ENCODE peak calls at places on chromosomes 11 and 22, in four cellular contexts. T is HepG2, Q is GM12878, N is K562. I is an unnamed sample.

GRCh38 chr11:92667446-92668165 is 301.8 kb upstream of the MTNR1B start:
- DNase-seq in Q (no peak), T (no peak), N (no peak), I (peak; percentile 13)

GRCh38 chr11:126628790-126629621 is 273.5 kb downstream of the ST3GAL4 start:
- DNase-seq in Q (no peak), T (no peak), N (no peak), I (no peak)

GRCh38 chr11:108697872-108698473 is 33.1 kb downstream of the DDX10 start:
- DNase-seq in N (peak; percentile 58), Q (peak; percentile 49), T (peak; percentile 54), I (peak; percentile 27)

GRCh38 chr11:20065040-20065805 is 95.1 kb downstream of the DBX1 start:
- DNase-seq in T (no peak), Q (no peak), N (no peak), I (no peak)

GRCh38 chr11:66101055-66101454 is 31.0 kb downstream of the PACS1 start:
- DNase-seq in T (no peak), Q (no peak), N (no peak), I (no peak)

GRCh38 chr11:41398175-41398574 is 61.3 kb downstream of the LRRC4C start:
- DNase-seq in T (no peak), N (no peak), Q (no peak), I (no peak)

GRCh38 chr11:13297917-13298356 is 20.3 kb downstream of the BMAL1 start:
- DNase-seq in T (peak; percentile 30), N (no peak), Q (no peak), I (no peak)

GRCh38 chr11:87020764-87021365 is 16.9 kb upstream of the TMEM135 start:
- DNase-seq in N (no peak), Q (no peak), T (no peak), I (no peak)

GRCh38 chr22:45612451-45612901 is 59.2 kb upstream of the ATXN10 start:
- DNase-seq in Q (no peak), T (no peak), N (no peak), I (no peak)

GRCh38 chr11:12061851-12062560 is 48.4 kb upstream of the MICAL2 start:
- DNase-seq in Q (no peak), T (no peak), N (no peak), I (no peak)

GRCh38 chr11:110529043-110529442 is 99.3 kb downstream of the FDX1 start:
- DNase-seq in T (peak; percentile 5), Q (no peak), N (peak; percentile 28), I (peak; percentile 42)

GRCh38 chr11:35928688-35929087 is 15.2 kb upstream of the LDLRAD3 start:
- DNase-seq in T (no peak), Q (no peak), N (no peak), I (no peak)

GRCh38 chr11:118602331-118602730 is 5.1 kb upstream of the PHLDB1 start:
- DNase-seq in T (no peak), Q (no peak), N (peak; percentile 50), I (no peak)

GRCh38 chr11:116851631-116852030 is 14.2 kb upstream of the APOA1 start:
- DNase-seq in Q (no peak), T (no peak), N (no peak), I (no peak)

GRCh38 chr11:70731670-70732492 is 333.6 kb downstream of the CTTN start:
- DNase-seq in Q (no peak), N (no peak), T (no peak), I (peak; percentile 5)

GRCh38 chr11:93075782-93076181 is 106.3 kb downstream of the MTNR1B start:
- DNase-seq in N (no peak), Q (no peak), T (no peak), I (no peak)

GRCh38 chr22:49209452-49210195 is 618.0 kb downstream of the BRD1 start:
- DNase-seq in N (no peak), Q (no peak), T (peak; percentile 78), I (peak; percentile 13)

GRCh38 chr11:91433284-91434010 is 791.2 kb upstream of the FAT3 start:
- DNase-seq in T (no peak), Q (no peak), N (no peak), I (no peak)

GRCh38 chr11:104531894-104532293 is 366.4 kb downstream of the CASP12 start:
- DNase-seq in T (no peak), N (no peak), Q (no peak), I (no peak)

GRCh38 chr11:118109231-118109630 is 22.5 kb upstream of the SMIM35 start:
- DNase-seq in N (no peak), T (no peak), Q (no peak), I (no peak)

GRCh38 chr11:19241260-19242183 is 777 bp upstream of the E2F8 start:
- DNase-seq in Q (no peak), N (peak; percentile 90), T (no peak), I (peak; percentile 76)

GRCh38 chr11:12244156-12244555 is 133.2 kb upstream of the PARVA start:
- DNase-seq in T (no peak), N (no peak), Q (no peak), I (no peak)

GRCh38 chr22:32619614-32620426 is 145.2 kb downstream of the FBXO7 start:
- DNase-seq in N (no peak), Q (no peak), T (peak; percentile 91), I (no peak)

GRCh38 chr22:30875481-30876215 is 92.9 kb downstream of the MORC2 start:
- DNase-seq in Q (no peak), N (no peak), T (no peak), I (peak; percentile 7)

GRCh38 chr11:105315287-105315686 is 175.7 kb upstream of the CARD18 start:
- DNase-seq in N (no peak), Q (no peak), T (peak; percentile 15), I (no peak)

GRCh38 chr22:29734853-29735252 is 15.1 kb downstream of the CABP7 start:
- DNase-seq in N (no peak), Q (no peak), T (no peak), I (peak; percentile 45)

GRCh38 chr22:43625242-43625641 is 186.9 kb downstream of the EFCAB6 start:
- DNase-seq in Q (no peak), T (no peak), N (no peak), I (no peak)

GRCh38 chr11:12761029-12761428 is 86.8 kb downstream of the TEAD1 start:
- DNase-seq in Q (no peak), T (no peak), N (no peak), I (no peak)

GRCh38 chr22:50505276-50505775 is 2.2 kb downstream of the LMF2 start:
- DNase-seq in N (no peak), T (no peak), Q (no peak), I (no peak)

GRCh38 chr11:120240866-120241265 is 926 bp downstream of the POU2F3 start:
- DNase-seq in N (no peak), T (no peak), Q (no peak), I (no peak)

GRCh38 chr11:21588754-21589153 is 604.1 kb upstream of the ANO5 start:
- DNase-seq in Q (no peak), N (no peak), T (no peak), I (no peak)

GRCh38 chr11:130162733-130163132 is 3.2 kb downstream of the ST14 start:
- DNase-seq in Q (no peak), N (no peak), T (no peak), I (no peak)

GRCh38 chr22:42719133-42719532 is 1.5 kb downstream of the A4GALT start:
- DNase-seq in N (no peak), Q (no peak), T (no peak), I (no peak)

GRCh38 chr11:134047586-134047999 is 21.3 kb upstream of the JAM3 start:
- DNase-seq in T (no peak), Q (no peak), N (no peak), I (no peak)

GRCh38 chr22:42316988-42317387 is 46.5 kb upstream of the TCF20 start:
- DNase-seq in N (peak; percentile 41), Q (no peak), T (no peak), I (no peak)

GRCh38 chr11:63918576-63919171 is 1.7 kb upstream of the RCOR2 start:
- DNase-seq in T (no peak), Q (no peak), N (peak; percentile 42), I (peak; percentile 44)

GRCh38 chr11:38100836-38101235 is 1502.8 kb upstream of the RAG2 start:
- DNase-seq in T (no peak), Q (no peak), N (no peak), I (no peak)

GRCh38 chr11:2736577-2737225 is 36.9 kb upstream of the KCNQ1OT1 start:
- DNase-seq in N (no peak), Q (no peak), T (no peak), I (no peak)

GRCh38 chr11:2739531-2740274 is 39.9 kb upstream of the KCNQ1OT1 start:
- DNase-seq in T (no peak), N (no peak), Q (no peak), I (no peak)

GRCh38 chr11:2737226-2737590 is 37.4 kb upstream of the KCNQ1OT1 start:
- DNase-seq in Q (no peak), N (no peak), T (no peak), I (no peak)

GRCh38 chr11:2738551-2739431 is 39.0 kb upstream of the KCNQ1OT1 start:
- DNase-seq in Q (no peak), N (peak; percentile 55), T (no peak), I (no peak)

GRCh38 chr11:2737876-2738275 is 38.1 kb upstream of the KCNQ1OT1 start:
- DNase-seq in T (no peak), N (peak; percentile 62), Q (no peak), I (no peak)
- TF ChIP-seq NR2C2 in T (no peak), N (no peak), Q (no peak), I (no peak)

DNA sequence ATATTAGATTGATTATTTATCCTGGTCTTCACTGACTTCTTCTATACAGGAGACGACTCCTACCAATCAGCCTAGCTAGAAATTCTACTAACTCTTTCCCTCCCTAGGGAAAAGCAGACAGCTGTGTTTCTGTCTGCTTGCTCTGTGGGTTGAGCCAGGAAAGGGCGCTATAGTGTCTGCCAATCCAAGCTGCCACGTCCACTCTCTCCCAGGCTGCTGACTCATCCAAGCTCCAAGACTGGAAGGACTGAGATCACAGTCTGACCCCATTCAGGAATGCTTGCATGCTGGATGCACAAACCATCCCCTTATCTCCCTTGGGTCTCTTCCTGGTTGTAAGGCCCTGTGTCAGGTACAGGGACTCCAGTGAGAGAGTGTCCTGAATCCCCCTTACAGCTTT is 955.6 kb downstream of the OPCML start:
- DNase-seq in Q (no peak), N (no peak), T (no peak), I (peak; percentile 22)
- TF ChIP-seq NR2C2 in Q (no peak), N (no peak), T (no peak), I (no peak)

GRCh38 chr11:4643682-4644081 is at the start of gene OR51E1:
- DNase-seq in Q (no peak), N (no peak), T (no peak), I (no peak)

GRCh38 chr11:4639931-4640330 is 2.7 kb downstream of the OR51D1 start:
- DNase-seq in Q (no peak), N (no peak), T (no peak), I (no peak)

GRCh38 chr11:4643084-4643483 is 698 bp upstream of the OR51E1 start:
- DNase-seq in Q (no peak), T (no peak), N (no peak), I (no peak)

GRCh38 chr11:4642043-4642442 is 1.7 kb upstream of the OR51E1 start:
- DNase-seq in N (no peak), Q (no peak), T (no peak), I (no peak)

GRCh38 chr11:4641501-4641900 is 2.3 kb upstream of the OR51E1 start:
- DNase-seq in T (no peak), N (no peak), Q (no peak), I (no peak)
- TF ChIP-seq NR2C2 in T (no peak), N (no peak), Q (no peak), I (no peak)

DNA sequence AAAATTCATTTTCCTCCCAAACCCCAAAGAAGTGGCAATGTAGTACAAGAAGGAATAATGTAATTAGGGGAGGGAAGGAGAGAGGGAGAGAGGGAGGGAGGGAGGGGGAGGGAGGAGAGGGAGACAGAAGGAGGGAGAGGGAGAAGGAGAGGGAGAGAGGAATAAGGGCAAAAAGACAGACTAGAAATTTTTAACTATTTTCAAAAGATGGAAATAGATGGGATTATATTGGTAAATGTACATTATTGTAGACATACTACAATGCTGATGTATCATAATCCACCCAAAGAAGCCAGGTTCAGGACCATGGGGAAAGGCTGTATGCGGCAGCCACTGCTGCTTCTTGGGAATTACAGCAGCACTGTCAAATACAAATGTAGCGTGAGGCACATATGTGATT is 74.3 kb downstream of the GAB2 start:
- DNase-seq in N (no peak), Q (no peak), T (no peak), I (no peak)
- TF ChIP-seq NR2C2 in N (no peak), Q (no peak), T (no peak), I (no peak)

I was measured in WTC11.